ENCODE peak calls at places on chromosomes 13 and 19, in five cellular contexts. Z, F, J, B and C are unnamed samples.

GRCh38 chr19:36141039-36141914 is 1.4 kb downstream of the CAPNS1 start:
- DNase-seq in J (peak; percentile 91), F (peak; percentile 86), B (peak; percentile 86), Z (peak; percentile 89), C (peak; percentile 70)

GRCh38 chr13:24899601-24900000 is 135.6 kb downstream of the RNF17 start:
- DNase-seq in F (peak; percentile 29), Z (no peak), J (no peak), B (no peak), C (no peak)

GRCh38 chr19:23075031-23075733 is 41.6 kb upstream of the ZNF730 start:
- DNase-seq in Z (no peak), B (no peak), F (peak; percentile 82), J (no peak), C (no peak)

GRCh38 chr13:28035146-28035782 is 46.8 kb upstream of the URAD start:
- DNase-seq in F (peak; percentile 31), J (no peak), B (no peak), Z (no peak), C (no peak)

GRCh38 chr19:33332248-33332647 is 29.9 kb upstream of the CEBPA start:
- DNase-seq in B (no peak), J (no peak), F (no peak), Z (no peak), C (no peak)

GRCh38 chr13:25267715-25268114 is 19.6 kb downstream of the MTMR6 start:
- DNase-seq in J (no peak), F (peak; percentile 40), Z (no peak), B (no peak), C (no peak)

GRCh38 chr19:35379992-35380391 is 9.1 kb downstream of the GPR42 start:
- DNase-seq in J (no peak), B (no peak), F (peak; percentile 37), Z (no peak), C (no peak)

GRCh38 chr13:23020246-23020843 is 160.4 kb upstream of the SGCG start:
- DNase-seq in Z (no peak), B (no peak), J (peak; percentile 21), F (peak; percentile 40), C (peak; percentile 2)

GRCh38 chr19:2797280-2797679 is 12.0 kb downstream of the THOP1 start:
- DNase-seq in B (no peak), F (no peak), J (no peak), Z (no peak), C (no peak)

GRCh38 chr13:62014299-62014698 is 598.6 kb upstream of the PCDH20 start:
- DNase-seq in Z (no peak), F (peak; percentile 23), B (no peak), J (peak; percentile 6), C (no peak)

GRCh38 chr13:104021806-104022397 is 955.7 kb upstream of the SLC10A2 start:
- DNase-seq in J (no peak), F (no peak), B (no peak), Z (no peak), C (no peak)

GRCh38 chr13:110680852-110681251 is 25.1 kb downstream of the CARS2 start:
- DNase-seq in Z (no peak), B (no peak), J (peak; percentile 23), F (peak; percentile 39), C (no peak)

GRCh38 chr19:18295034-18295451 is 13.6 kb upstream of the JUND start:
- DNase-seq in Z (no peak), J (no peak), B (no peak), F (no peak), C (no peak)

GRCh38 chr13:77028202-77028601 is 1.2 kb upstream of the FBXL3 start:
- DNase-seq in J (no peak), Z (no peak), B (no peak), F (peak; percentile 28), C (no peak)

GRCh38 chr13:100875392-100876043 is 200.9 kb upstream of the TMTC4 start:
- DNase-seq in B (no peak), F (peak; percentile 92), Z (no peak), J (peak; percentile 40), C (no peak)

DNA sequence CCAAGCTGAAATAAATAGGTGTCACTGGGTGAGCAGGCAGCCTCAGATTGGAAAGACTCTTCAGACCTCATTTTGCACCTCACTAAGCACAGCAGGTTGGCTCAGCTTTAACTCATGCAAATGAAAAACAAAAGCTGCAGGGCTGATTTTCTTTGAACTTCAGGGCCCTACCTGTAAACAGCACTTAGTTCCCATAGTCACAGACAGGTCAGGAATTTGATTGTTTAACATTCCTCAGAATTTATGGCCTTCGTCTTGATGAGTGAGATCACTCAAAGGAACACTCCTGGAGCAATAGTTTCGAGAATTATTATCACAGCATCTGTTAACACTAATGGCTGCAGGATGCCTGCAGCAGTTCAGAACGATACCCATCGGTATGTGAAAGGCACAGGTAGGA is 718.5 kb downstream of the EFNB2 start:
- DNase-seq in J (peak; percentile 28), Z (no peak), F (no peak), B (no peak), C (no peak)
- H3K27ac ChIP-seq in J (no peak overlapping the region), Z (no peak overlapping the region), F (no peak overlapping the region), B (no peak overlapping the region), C (no peak overlapping the region)

DNA sequence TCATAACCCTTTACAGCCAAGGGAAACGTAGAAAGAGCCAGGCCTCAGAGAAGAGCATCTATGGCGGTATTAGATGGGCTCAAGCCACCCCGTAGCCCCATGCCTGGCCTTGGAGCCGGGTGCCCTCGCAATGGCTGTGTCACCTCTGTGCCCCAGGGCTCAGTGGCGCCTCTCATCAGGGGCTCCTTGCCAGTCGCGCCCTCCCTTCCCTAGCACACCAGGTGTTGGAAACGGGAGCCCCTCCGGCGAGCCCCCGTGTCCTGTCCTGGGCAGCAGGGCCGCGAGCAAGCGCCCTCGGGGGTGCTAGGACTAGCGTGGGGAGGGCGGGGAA is 453 bp downstream of the ZNF256 start:
- DNase-seq in J (no peak), F (peak; percentile 7), Z (no peak), B (no peak), C (no peak)
- H3K27ac ChIP-seq in J (peak overlapping the region; percentile 77), F (no peak overlapping the region), Z (peak overlapping the region; percentile 85), B (peak overlapping the region; percentile 80), C (peak overlapping the region; percentile 33)

GRCh38 chr13:41133951-41134350 is 1.3 kb upstream of the KBTBD6 start:
- DNase-seq in B (no peak), Z (no peak), F (no peak), J (no peak), C (no peak)

GRCh38 chr13:41132512-41133152 is at the start of gene KBTBD6:
- DNase-seq in J (peak; percentile 86), B (peak; percentile 92), Z (peak; percentile 94), F (peak; percentile 100), C (peak; percentile 96)

GRCh38 chr13:41127746-41128145 is 4.9 kb downstream of the KBTBD6 start:
- DNase-seq in B (no peak), Z (no peak), J (no peak), F (no peak), C (no peak)

GRCh38 chr13:41130356-41130755 is 2.2 kb downstream of the KBTBD6 start:
- DNase-seq in Z (no peak), J (no peak), F (peak; percentile 9), B (no peak), C (no peak)
- H3K27ac ChIP-seq in Z (no peak overlapping the region), J (no peak overlapping the region), F (no peak overlapping the region), B (no peak overlapping the region), C (no peak overlapping the region)

DNA sequence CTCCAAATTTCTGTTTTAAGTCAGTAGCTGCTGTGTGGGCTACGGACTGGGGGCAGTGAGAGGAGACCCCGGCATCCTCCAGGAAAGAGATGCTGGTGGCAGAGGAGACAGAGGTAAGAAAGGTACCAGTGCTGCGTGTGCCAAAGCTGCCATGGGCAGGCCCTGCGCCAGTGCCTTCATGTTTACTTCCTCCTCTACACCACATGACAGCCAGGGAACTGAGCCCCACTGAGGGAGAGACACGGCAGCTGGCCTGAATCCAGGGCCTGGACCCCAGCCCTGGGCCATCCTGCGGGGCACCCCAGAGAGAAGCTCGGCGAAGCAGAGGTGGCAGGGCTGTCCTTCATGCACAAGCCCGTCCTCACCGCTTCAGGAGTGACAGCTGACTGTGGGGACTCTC is 22.7 kb upstream of the CCNP start:
- DNase-seq in J (no peak), F (no peak), Z (no peak), B (no peak), C (no peak)
- H3K27ac ChIP-seq in J (no peak overlapping the region), F (no peak overlapping the region), Z (no peak overlapping the region), B (no peak overlapping the region), C (no peak overlapping the region)